ENCODE peak calls at places on chromosomes 13 and 19, in eight cellular contexts. C, D, I, J, U, W, Z and T are unnamed samples.

GRCh38 chr13:21684576-21684975 is 13.7 kb downstream of the FGF9 start:
- DNase-seq in U (no peak), D (no peak), C (no peak), Z (no peak), I (no peak), W (no peak), J (no peak), T (no peak)

GRCh38 chr19:3665681-3666544 is 34.4 kb downstream of the PIP5K1C start:
- DNase-seq in Z (peak; percentile 61), C (peak; percentile 66), U (peak; percentile 46), I (peak; percentile 79), J (peak; percentile 69), W (peak; percentile 37), D (peak; percentile 74), T (peak; percentile 71)

GRCh38 chr13:34249546-34249945 is 431.6 kb downstream of the RFC3 start:
- DNase-seq in I (no peak), C (no peak), Z (no peak), U (no peak), D (no peak), J (no peak), W (no peak), T (no peak)

GRCh38 chr19:48968813-48969218 is 3.7 kb downstream of the FTL start:
- DNase-seq in W (no peak), C (no peak), Z (no peak), J (no peak), I (no peak), U (no peak), D (no peak), T (no peak)

GRCh38 chr19:6811906-6812305 is 39.4 kb downstream of the VAV1 start:
- DNase-seq in Z (peak; percentile 66), D (no peak), U (peak; percentile 60), C (no peak), I (no peak), J (no peak), W (peak; percentile 83), T (no peak)

GRCh38 chr19:41886761-41887710 is 4.1 kb downstream of the ARHGEF1 start:
- DNase-seq in I (no peak), U (no peak), D (no peak), C (no peak), J (no peak), Z (peak; percentile 64), W (no peak), T (no peak)

GRCh38 chr19:2984196-2984490 is 6.8 kb downstream of the TLE6 start:
- DNase-seq in I (no peak), Z (no peak), W (no peak), U (no peak), D (no peak), C (no peak), J (no peak), T (no peak)

GRCh38 chr19:46489445-46490272 is 6.0 kb downstream of the PNMA8B start:
- DNase-seq in I (peak; percentile 58), J (peak; percentile 50), D (peak; percentile 38), Z (peak; percentile 71), U (peak; percentile 25), C (peak; percentile 66), W (peak; percentile 81), T (peak; percentile 65)

GRCh38 chr13:79485014-79485441 is 4.1 kb downstream of the NDFIP2 start:
- DNase-seq in J (peak; percentile 59), Z (no peak), D (peak; percentile 69), U (no peak), I (no peak), W (peak; percentile 75), C (no peak), T (no peak)

GRCh38 chr19:41297628-41298326 is 12.2 kb upstream of the CCDC97 start:
- DNase-seq in U (no peak), Z (no peak), D (peak; percentile 34), I (no peak), C (no peak), W (no peak), J (peak; percentile 46), T (no peak)

GRCh38 chr19:13022859-13023636 is 27.8 kb downstream of the NFIX start:
- DNase-seq in W (peak; percentile 97), C (peak; percentile 83), J (peak; percentile 68), I (peak; percentile 92), D (peak; percentile 73), U (peak; percentile 80), Z (peak; percentile 77), T (peak; percentile 93)

GRCh38 chr19:29569038-29569911 is 36.8 kb upstream of the POP4 start:
- DNase-seq in I (no peak), U (no peak), W (no peak), C (no peak), D (no peak), Z (no peak), J (peak; percentile 4), T (no peak)

GRCh38 chr13:83794627-83795026 is 87.6 kb downstream of the SLITRK1 start:
- DNase-seq in U (no peak), D (no peak), I (no peak), C (no peak), J (no peak), Z (no peak), W (no peak), T (no peak)

GRCh38 chr19:33191501-33191900 is 2.6 kb upstream of the LRP3 start:
- DNase-seq in Z (no peak), W (no peak), C (no peak), U (no peak), D (no peak), J (no peak), I (no peak), T (no peak)

GRCh38 chr19:18279266-18279515 is 2.2 kb downstream of the JUND start:
- DNase-seq in J (no peak), Z (no peak), D (no peak), W (no peak), U (no peak), C (no peak), I (no peak), T (no peak)
- H3K4me1 ChIP-seq in J (peaks cover 66% of the 10 kb centered on the region), Z (peaks cover 31% of the 10 kb centered on the region), D (peaks cover 62% of the 10 kb centered on the region), W (peaks cover 7% of the 10 kb centered on the region), U (peaks cover 32% of the 10 kb centered on the region), C (peaks cover 37% of the 10 kb centered on the region), I (peaks cover 14% of the 10 kb centered on the region), T (peaks cover 58% of the 10 kb centered on the region)

DNA sequence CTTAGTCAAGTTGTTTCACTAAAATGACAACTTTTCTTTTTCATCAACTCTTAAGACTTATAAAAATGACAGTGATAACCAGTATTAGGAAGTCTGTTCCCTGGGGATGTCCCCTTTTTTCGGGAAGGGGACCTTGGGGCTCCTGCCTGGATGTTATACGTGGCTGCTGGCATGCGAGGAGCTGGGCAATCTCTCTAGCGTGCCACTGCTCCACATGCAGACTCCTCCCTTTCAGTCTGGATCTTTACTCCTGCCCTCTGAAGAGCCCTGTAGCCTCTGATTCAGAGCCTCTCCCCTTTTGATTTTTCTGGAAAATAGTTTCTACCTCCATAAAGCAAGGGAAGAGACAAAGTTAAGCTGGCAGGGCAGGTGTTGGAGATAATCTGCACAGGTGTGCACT is 19.5 kb upstream of the GTF2F2 start:
- DNase-seq in W (no peak), U (no peak), D (no peak), J (no peak), C (no peak), Z (no peak), I (no peak), T (no peak)
- TF ChIP-seq CTCF in W (no peak), U (no peak), D (no peak), J (no peak), C (no peak), Z (no peak), I (no peak), T (no peak)

DNA sequence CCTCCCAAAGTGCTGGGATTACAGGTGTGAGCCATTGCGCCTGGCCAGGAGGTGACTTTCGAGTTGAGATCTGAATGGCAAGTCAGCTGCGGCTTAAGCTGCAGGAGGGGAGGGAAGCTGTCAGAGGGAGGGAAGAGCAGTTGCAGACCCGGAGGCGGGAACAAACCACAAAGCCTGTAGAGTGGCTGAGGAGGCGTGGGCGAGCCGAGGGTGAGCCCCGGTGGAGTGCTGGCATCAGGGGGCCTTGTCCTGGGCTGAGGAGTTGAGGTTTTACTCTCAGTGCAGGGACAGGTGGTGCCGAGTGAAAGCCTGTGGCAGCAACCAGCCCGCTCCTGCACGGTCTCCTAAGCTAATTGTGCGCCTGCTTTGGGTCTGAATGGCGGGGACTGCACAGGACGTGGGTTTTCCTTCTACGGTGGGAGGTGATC is 24.2 kb downstream of the PPP1R37 start:
- DNase-seq in U (no peak), I (no peak), Z (no peak), D (no peak), J (no peak), W (peak; percentile 22), C (peak; percentile 48), T (no peak)
- H3K4me1 ChIP-seq in U (no peaks in the 10 kb centered on the region), I (no peaks in the 10 kb centered on the region), Z (no peaks in the 10 kb centered on the region), D (peaks cover 41% of the 10 kb centered on the region), J (peaks cover 99% of the 10 kb centered on the region), W (peaks cover 9% of the 10 kb centered on the region), C (peaks cover 12% of the 10 kb centered on the region), T (peaks cover 44% of the 10 kb centered on the region)

GRCh38 chr13:102251817-102252216 is 150.0 kb downstream of the FGF14 start:
- DNase-seq in W (no peak), I (no peak), D (no peak), U (no peak), Z (no peak), J (no peak), C (no peak), T (no peak)
- TF ChIP-seq CTCF in W (no peak), I (no peak), D (no peak), U (no peak), Z (no peak), J (no peak), C (no peak), T (no peak)

GRCh38 chr13:36366023-36366422 is 19.8 kb upstream of the SPART start:
- DNase-seq in Z (no peak), I (no peak), J (no peak), W (no peak), C (no peak), U (no peak), D (no peak), T (no peak)

GRCh38 chr13:36363464-36363863 is 17.3 kb upstream of the SPART start:
- DNase-seq in W (no peak), J (no peak), U (no peak), C (no peak), D (no peak), I (no peak), Z (no peak), T (no peak)

GRCh38 chr13:36360863-36361262 is 14.7 kb upstream of the SPART start:
- DNase-seq in J (no peak), W (no peak), I (no peak), Z (no peak), U (no peak), C (no peak), D (no peak), T (no peak)

GRCh38 chr13:36362251-36362650 is 16.1 kb upstream of the SPART start:
- DNase-seq in Z (no peak), D (no peak), C (no peak), J (no peak), I (no peak), U (no peak), W (peak; percentile 75), T (no peak)

GRCh38 chr13:36362914-36363313 is 16.7 kb upstream of the SPART start:
- DNase-seq in Z (no peak), I (no peak), D (no peak), J (no peak), W (no peak), C (no peak), U (no peak), T (no peak)
- H3K4me1 ChIP-seq in Z (no peaks in the 10 kb centered on the region), I (no peaks in the 10 kb centered on the region), D (no peaks in the 10 kb centered on the region), J (no peaks in the 10 kb centered on the region), W (no peaks in the 10 kb centered on the region), C (no peaks in the 10 kb centered on the region), U (no peaks in the 10 kb centered on the region), T (no peaks in the 10 kb centered on the region)

DNA sequence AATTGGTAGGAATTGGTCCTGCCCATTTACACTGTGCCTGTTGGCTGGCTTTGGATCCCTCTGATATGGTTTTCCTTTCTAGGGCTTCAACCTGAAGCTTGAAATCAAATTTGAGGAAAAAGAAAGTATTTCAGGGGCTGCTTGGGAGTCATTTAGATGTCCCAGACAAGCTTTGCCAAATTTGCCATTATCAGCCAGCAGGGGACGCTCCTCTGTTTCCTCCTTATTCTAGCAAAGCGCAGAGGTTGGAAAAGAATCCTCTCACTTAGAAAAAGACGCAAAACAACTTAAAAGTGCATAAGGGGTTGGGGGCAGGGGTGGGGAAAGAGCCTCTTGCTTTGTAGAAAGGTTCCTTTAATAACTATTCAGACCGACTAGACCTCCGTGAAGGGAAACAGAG is 1211.1 kb upstream of the PCDH20 start:
- DNase-seq in I (no peak), W (no peak), Z (peak; percentile 83), J (no peak), D (no peak), C (no peak), U (no peak), T (no peak)
- TF ChIP-seq CTCF in I (no peak), W (peak; percentile 3), Z (peak; percentile 92), J (no peak), D (no peak), C (no peak), U (no peak), T (no peak)